ENCODE peak calls at places on chromosomes 1 and 21, in five cellular contexts. X, M, Z, J and O are unnamed samples.

GRCh38 chr1:204746838-204747442 is 61.4 kb upstream of the LRRN2 start:
- DNase-seq in X (peak), M (no peak), Z (no peak), J (peak), O (peak)

GRCh38 chr1:22887491-22887890 is 85.2 kb downstream of the LACTBL1 start:
- DNase-seq in X (no peak), M (no peak), Z (no peak), J (no peak), O (no peak)

GRCh38 chr1:2322065-2322571 is 69.2 kb downstream of the MORN1 start:
- DNase-seq in X (no peak), M (peak), Z (peak), J (no peak), O (no peak)

GRCh38 chr1:29195875-29196274 is 14.2 kb upstream of the SRSF4 start:
- DNase-seq in X (no peak), M (peak), Z (no peak), J (no peak), O (no peak)

GRCh38 chr1:169527461-169528213 is 41.9 kb upstream of the SLC19A2 start:
- DNase-seq in X (no peak), M (no peak), Z (no peak), J (no peak), O (no peak)

GRCh38 chr1:205632374-205633169 is 761 bp upstream of the ELK4 start:
- DNase-seq in X (no peak), M (no peak), Z (no peak), J (no peak), O (no peak)

GRCh38 chr1:46061146-46061545 is 71.3 kb downstream of the PIK3R3 start:
- DNase-seq in X (no peak), M (no peak), Z (no peak), J (no peak), O (no peak)

GRCh38 chr1:228937851-228938247 is 202.6 kb downstream of the RHOU start:
- DNase-seq in X (no peak), M (peak), Z (no peak), J (no peak), O (peak)

GRCh38 chr1:226679853-226680516 is 59.1 kb downstream of the ITPKB start:
- DNase-seq in X (peak), M (peak), Z (no peak), J (peak), O (peak)

GRCh38 chr1:183716286-183716685 is 63.2 kb upstream of the APOBEC4 start:
- DNase-seq in X (no peak), M (no peak), Z (no peak), J (no peak), O (no peak)

GRCh38 chr1:145849356-145850165 is 4.1 kb downstream of the NUDT17 start:
- DNase-seq in X (no peak), M (no peak), Z (peak), J (peak), O (no peak)

GRCh38 chr1:60857851-60858250 is 224.5 kb upstream of the NFIA start:
- DNase-seq in X (no peak), M (no peak), Z (no peak), J (no peak), O (no peak)

GRCh38 chr1:38536089-38536488 is 323.5 kb downstream of the RRAGC start:
- DNase-seq in X (no peak), M (no peak), Z (no peak), J (no peak), O (no peak)

GRCh38 chr1:67791686-67792475 is 41.4 kb downstream of the GNG12 start:
- DNase-seq in X (no peak), M (no peak), Z (peak), J (no peak), O (no peak)

GRCh38 chr1:2628933-2629626 is 3.7 kb downstream of the MMEL1 start:
- DNase-seq in X (peak), M (no peak), Z (no peak), J (no peak), O (no peak)

GRCh38 chr1:237717121-237717520 is 173.6 kb downstream of the ZP4 start:
- DNase-seq in X (no peak), M (no peak), Z (no peak), J (no peak), O (no peak)

GRCh38 chr1:200242379-200243041 is 167.3 kb downstream of the ZNF281 start:
- DNase-seq in X (no peak), M (peak), Z (no peak), J (no peak), O (no peak)

GRCh38 chr1:214917081-214917635 is 165.4 kb upstream of the KCNK2 start:
- DNase-seq in X (no peak), M (no peak), Z (no peak), J (no peak), O (no peak)

GRCh38 chr1:226672217-226672838 is 66.8 kb downstream of the ITPKB start:
- DNase-seq in X (no peak), M (no peak), Z (no peak), J (no peak), O (no peak)

GRCh38 chr1:234922987-234923386 is 205.7 kb downstream of the TOMM20 start:
- DNase-seq in X (no peak), M (no peak), Z (no peak), J (no peak), O (no peak)

GRCh38 chr1:41366428-41367101 is 5.3 kb downstream of the FOXO6 start:
- DNase-seq in X (no peak), M (no peak), Z (no peak), J (no peak), O (peak)

GRCh38 chr1:44747878-44748277 is 8.2 kb downstream of the KIF2C start:
- DNase-seq in X (no peak), M (no peak), Z (no peak), J (no peak), O (no peak)
- TF ChIP-seq CTCF in X (no peak), M (no peak), Z (no peak), J (no peak), O (no peak)

DNA sequence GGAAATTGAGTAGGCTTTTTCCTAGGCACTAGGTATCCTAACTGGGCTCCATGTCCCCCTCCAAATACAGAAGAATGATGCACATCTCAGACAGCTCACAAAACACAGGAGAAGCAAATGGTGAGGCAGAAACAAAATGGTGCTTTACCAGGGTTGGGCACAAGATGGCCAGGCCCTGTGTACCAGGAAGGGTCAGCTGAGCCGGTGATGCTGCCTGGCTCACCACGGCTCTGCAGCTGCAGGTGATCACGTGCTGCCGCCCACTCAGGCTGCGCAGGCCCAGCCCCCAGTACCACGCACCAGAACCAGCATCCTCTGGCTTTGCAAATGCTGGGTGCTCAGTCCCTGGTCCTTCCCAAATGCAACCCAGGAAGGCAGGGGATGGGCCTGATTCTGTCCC is 998 bp upstream of the DSCAM start:
- DNase-seq in X (no peak), M (no peak), Z (no peak), J (no peak), O (no peak)
- TF ChIP-seq CTCF in X (no peak), M (no peak), Z (no peak), J (no peak), O (no peak)

GRCh38 chr1:219834247-219834917 is 94.0 kb downstream of the SLC30A10 start:
- DNase-seq in X (no peak), M (no peak), Z (no peak), J (no peak), O (no peak)

GRCh38 chr1:219833214-219833816 is 95.0 kb downstream of the SLC30A10 start:
- DNase-seq in X (no peak), M (no peak), Z (no peak), J (no peak), O (no peak)

GRCh38 chr1:219837274-219837993 is 90.9 kb downstream of the SLC30A10 start:
- DNase-seq in X (no peak), M (no peak), Z (no peak), J (peak), O (peak)

DNA sequence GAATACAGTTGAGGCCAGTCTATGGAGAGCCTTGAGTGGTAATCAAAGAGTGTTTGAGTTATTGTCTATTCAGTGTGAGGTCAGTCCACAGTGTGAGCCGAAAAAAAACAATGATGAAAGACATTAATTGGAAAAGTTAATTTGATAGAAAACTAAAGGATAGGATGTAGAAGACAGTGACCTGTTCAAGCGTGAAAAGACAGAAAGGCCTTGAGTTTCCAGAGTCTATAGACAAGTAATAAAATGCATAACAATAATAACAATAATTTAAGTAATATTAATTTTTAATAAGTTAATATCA is 90.4 kb downstream of the SLC30A10 start:
- DNase-seq in X (no peak), M (no peak), Z (no peak), J (no peak), O (no peak)
- TF ChIP-seq CTCF in X (no peak), M (no peak), Z (no peak), J (peak), O (peak)

GRCh38 chr1:180154325-180155201 is at the start of gene QSOX1:
- DNase-seq in X (peak), M (peak), Z (no peak), J (peak), O (peak)
- TF ChIP-seq CTCF in X (no peak), M (peak), Z (no peak), J (peak), O (no peak)

GRCh38 chr21:28793043-28793442 is 199.6 kb downstream of the LTN1 start:
- DNase-seq in X (no peak), M (no peak), Z (no peak), J (no peak), O (no peak)
- TF ChIP-seq CTCF in X (peak), M (peak), Z (peak), J (no peak), O (peak)

DNA sequence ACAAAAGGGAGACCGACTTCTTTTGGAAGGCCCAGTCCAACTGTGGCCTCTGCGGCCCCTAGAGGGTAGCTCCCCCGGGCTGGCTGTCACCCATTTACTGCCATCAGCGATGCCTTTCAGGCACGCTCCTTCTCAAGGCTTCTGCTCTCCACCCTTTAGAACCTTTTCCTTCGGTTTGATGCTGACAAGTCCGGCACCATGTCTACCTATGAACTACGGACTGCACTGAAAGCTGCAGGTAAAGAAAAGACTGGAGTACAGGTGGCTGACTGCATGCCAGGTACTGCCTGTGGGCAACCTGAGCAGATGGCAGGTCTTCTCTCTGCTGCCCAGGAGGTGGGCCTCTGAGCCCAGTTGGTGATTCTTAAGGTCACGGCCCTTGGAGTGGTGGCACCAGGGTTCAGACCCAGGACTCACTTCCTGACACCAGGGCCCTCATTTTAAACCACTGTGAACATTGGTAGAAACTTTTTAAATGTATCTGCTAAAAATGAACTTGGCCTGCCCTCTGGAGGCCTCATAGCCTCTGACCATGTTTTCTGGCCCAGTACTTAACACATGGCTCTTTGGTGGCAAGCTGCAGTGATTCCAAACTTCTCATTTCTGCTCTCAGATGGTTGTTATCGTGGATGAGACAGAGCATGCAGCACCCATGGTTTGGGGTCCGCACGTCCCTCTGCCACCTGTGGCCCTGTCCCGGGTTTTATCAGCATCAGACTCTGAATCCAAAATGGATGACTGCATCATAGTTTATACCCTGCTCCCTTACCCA is 45.7 kb downstream of the CAPN9 start:
- DNase-seq in X (no peak), M (no peak), Z (no peak), J (no peak), O (no peak)
- TF ChIP-seq CTCF in X (peak), M (no peak), Z (peak), J (no peak), O (no peak)

GRCh38 chr1:65992160-65993046 is 199.7 kb downstream of the PDE4B start:
- DNase-seq in X (no peak), M (no peak), Z (no peak), J (no peak), O (no peak)
- TF ChIP-seq CTCF in X (no peak), M (no peak), Z (no peak), J (no peak), O (no peak)

DNA sequence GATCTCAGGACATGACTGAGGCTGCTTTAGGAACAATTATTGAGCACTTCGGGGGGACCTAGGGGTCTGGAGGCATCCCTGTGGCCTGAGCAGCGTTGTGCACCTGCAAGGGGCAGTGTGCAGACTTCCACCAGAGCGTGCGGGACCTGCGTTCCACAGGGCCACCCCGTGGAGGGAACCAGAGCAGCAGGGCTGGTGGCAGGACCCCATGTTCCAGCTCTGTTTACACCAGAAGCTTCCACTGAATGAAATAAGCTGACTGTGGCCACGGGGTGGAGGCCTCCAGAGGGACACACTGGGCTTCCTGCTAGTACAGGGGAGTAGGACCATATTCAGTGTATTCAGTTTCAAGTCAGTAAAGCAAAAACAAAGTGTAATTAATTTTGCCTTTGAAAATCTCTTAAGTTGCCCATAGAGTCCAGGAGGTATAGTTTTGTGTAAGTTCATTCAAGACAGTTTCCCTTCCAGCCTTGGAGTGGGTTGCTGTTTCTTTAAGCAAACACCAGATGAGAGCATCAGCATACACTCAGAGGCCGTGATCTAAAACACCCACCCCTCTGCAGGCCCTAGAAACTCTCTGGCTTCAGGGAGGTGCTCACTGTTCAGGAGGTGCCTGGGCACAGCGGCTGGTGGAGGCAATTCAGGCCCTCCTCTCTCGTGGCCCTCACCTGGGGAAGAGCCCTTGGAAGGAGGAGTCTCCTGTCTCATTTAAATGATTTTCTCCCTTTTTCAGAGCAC is 16.6 kb downstream of the SLC1A7 start:
- DNase-seq in X (no peak), M (no peak), Z (no peak), J (no peak), O (no peak)
- TF ChIP-seq CTCF in X (no peak), M (no peak), Z (no peak), J (no peak), O (no peak)

GRCh38 chr21:32455548-32455947 is 43.0 kb downstream of the EVA1C start:
- DNase-seq in X (no peak), M (no peak), Z (no peak), J (no peak), O (no peak)

GRCh38 chr21:32459972-32460371 is 47.5 kb downstream of the EVA1C start:
- DNase-seq in X (no peak), M (no peak), Z (no peak), J (no peak), O (no peak)

GRCh38 chr21:32456497-32456918 is 44.0 kb downstream of the EVA1C start:
- DNase-seq in X (no peak), M (no peak), Z (peak), J (no peak), O (no peak)

GRCh38 chr21:32457962-32458361 is 45.5 kb downstream of the EVA1C start:
- DNase-seq in X (no peak), M (no peak), Z (no peak), J (no peak), O (no peak)

GRCh38 chr21:32457360-32457840 is 44.9 kb downstream of the EVA1C start:
- DNase-seq in X (no peak), M (peak), Z (no peak), J (no peak), O (no peak)
- TF ChIP-seq CTCF in X (no peak), M (no peak), Z (peak), J (no peak), O (no peak)